ENCODE peak calls at places on chromosomes 5 and 9, in six cellular contexts. One of them, this sample, is unnamed.

GRCh38 chr9:2367970-2368369 is 253.6 kb upstream of the VLDLR start:
- DNase-seq in A549: no peak
- DNase-seq in cardiac septum: no peak
- DNase-seq in ACHN: no peak
- DNase-seq in HFFc6: no peak
- DNase-seq in Kasumi-1: no peak
- DNase-seq in this sample: no peak

GRCh38 chr9:92188969-92189781 is 74.0 kb upstream of the SPTLC1 start:
- DNase-seq in A549: no peak
- DNase-seq in Kasumi-1: no peak
- DNase-seq in ACHN: no peak
- DNase-seq in HFFc6: no peak
- DNase-seq in cardiac septum: no peak
- DNase-seq in this sample: no peak

GRCh38 chr9:85431396-85432102 is 310.2 kb downstream of the AGTPBP1 start:
- DNase-seq in Kasumi-1: no peak
- DNase-seq in cardiac septum: no peak
- DNase-seq in ACHN: no peak
- DNase-seq in A549: no peak
- DNase-seq in HFFc6: peak; percentile 25
- DNase-seq in this sample: no peak

GRCh38 chr9:79588488-79588887 is 16.7 kb downstream of the TLE4 start:
- DNase-seq in HFFc6: no peak
- DNase-seq in ACHN: no peak
- DNase-seq in Kasumi-1: no peak
- DNase-seq in A549: no peak
- DNase-seq in cardiac septum: no peak
- DNase-seq in this sample: no peak

GRCh38 chr9:82031538-82032280 is 43.1 kb downstream of the SPATA31D1 start:
- DNase-seq in HFFc6: peak; percentile 60
- DNase-seq in ACHN: no peak
- DNase-seq in A549: no peak
- DNase-seq in cardiac septum: no peak
- DNase-seq in Kasumi-1: no peak
- DNase-seq in this sample: no peak

GRCh38 chr9:112711050-112711689 is 6.7 kb downstream of the INIP start:
- DNase-seq in cardiac septum: no peak
- DNase-seq in ACHN: peak; percentile 50
- DNase-seq in A549: no peak
- DNase-seq in HFFc6: peak; percentile 51
- DNase-seq in Kasumi-1: peak; percentile 54
- DNase-seq in this sample: peak; percentile 47

GRCh38 chr9:38417003-38417965 is 7.0 kb downstream of the IGFBPL1 start:
- DNase-seq in ACHN: peak; percentile 44
- DNase-seq in A549: peak; percentile 38
- DNase-seq in cardiac septum: no peak
- DNase-seq in HFFc6: no peak
- DNase-seq in Kasumi-1: peak; percentile 43
- DNase-seq in this sample: peak; percentile 11

GRCh38 chr5:140346348-140347221 is at the start of gene HBEGF:
- DNase-seq in Kasumi-1: peak; percentile 54
- DNase-seq in A549: peak; percentile 85
- DNase-seq in ACHN: peak; percentile 75
- DNase-seq in cardiac septum: peak; percentile 94
- DNase-seq in HFFc6: peak; percentile 46
- DNase-seq in this sample: peak; percentile 70

GRCh38 chr5:87113848-87114247 is 153.8 kb upstream of the RASA1 start:
- DNase-seq in cardiac septum: no peak
- DNase-seq in A549: no peak
- DNase-seq in Kasumi-1: no peak
- DNase-seq in ACHN: peak; percentile 96
- DNase-seq in HFFc6: peak; percentile 90
- DNase-seq in this sample: peak; percentile 82

GRCh38 chr5:134113908-134114875 is at the start of gene TCF7:
- DNase-seq in A549: peak; percentile 91
- DNase-seq in ACHN: peak; percentile 74
- DNase-seq in HFFc6: peak; percentile 40
- DNase-seq in cardiac septum: peak; percentile 86
- DNase-seq in Kasumi-1: peak; percentile 55
- DNase-seq in this sample: peak; percentile 77

GRCh38 chr9:104301770-104302169 is 202.3 kb upstream of the OR13F1 start:
- DNase-seq in ACHN: no peak
- DNase-seq in Kasumi-1: no peak
- DNase-seq in cardiac septum: no peak
- DNase-seq in A549: no peak
- DNase-seq in HFFc6: no peak
- DNase-seq in this sample: no peak

GRCh38 chr9:126705311-126705766 is 91.6 kb downstream of the LMX1B start:
- DNase-seq in Kasumi-1: peak; percentile 67
- DNase-seq in cardiac septum: no peak
- DNase-seq in HFFc6: peak; percentile 44
- DNase-seq in ACHN: peak; percentile 71
- DNase-seq in A549: peak; percentile 84
- DNase-seq in this sample: peak; percentile 29

GRCh38 chr9:35333551-35333950 is 156.4 kb upstream of the RUSC2 start:
- DNase-seq in Kasumi-1: no peak
- DNase-seq in A549: no peak
- DNase-seq in HFFc6: peak; percentile 79
- DNase-seq in ACHN: no peak
- DNase-seq in cardiac septum: no peak
- DNase-seq in this sample: peak; percentile 91

GRCh38 chr5:18761801-18762200 is 1127.5 kb downstream of the TAF11L14 start:
- DNase-seq in cardiac septum: no peak
- DNase-seq in ACHN: peak; percentile 25
- DNase-seq in A549: no peak
- DNase-seq in HFFc6: no peak
- DNase-seq in Kasumi-1: peak; percentile 35
- DNase-seq in this sample: peak; percentile 54

GRCh38 chr9:4590430-4591122 is 71.5 kb upstream of the PLPP6 start:
- DNase-seq in ACHN: no peak
- DNase-seq in Kasumi-1: no peak
- DNase-seq in A549: no peak
- DNase-seq in cardiac septum: no peak
- DNase-seq in HFFc6: no peak
- DNase-seq in this sample: no peak

GRCh38 chr9:137011130-137011529 is 14.8 kb upstream of the CLIC3 start:
- DNase-seq in HFFc6: no peak
- DNase-seq in A549: no peak
- DNase-seq in cardiac septum: no peak
- DNase-seq in Kasumi-1: no peak
- DNase-seq in ACHN: no peak
- DNase-seq in this sample: no peak

This sample was measured in HCEC 1CT.